ENCODE peak calls at places on chromosomes 16 and 17, in five cellular contexts. W is GM23338; A is NCI-H1436; F is COR-L47; B is stimulated activated naive CD8-positive, alpha-beta T cell treated with anti-CD3 and anti-CD28 coated beads, Interleukin-15, amount 100 ng/mL, for 72 hours. K is an unnamed sample.

GRCh38 chr17:67378444-67379250 is 1.6 kb downstream of the PITPNC1 start:
- DNase-seq in A (peak; percentile 72), B (peak; percentile 90), W (peak; percentile 90), F (peak; percentile 63), K (peak; percentile 72)

GRCh38 chr16:66471696-66472393 is 44.8 kb downstream of the BEAN1 start:
- DNase-seq in F (no peak), B (no peak), A (no peak), W (peak; percentile 45), K (no peak)

GRCh38 chr16:14240216-14240843 is 169.2 kb downstream of the MRTFB start:
- DNase-seq in F (no peak), A (no peak), B (no peak), W (no peak), K (peak; percentile 8)

GRCh38 chr17:81049973-81050551 is 15.1 kb downstream of the BAIAP2 start:
- DNase-seq in A (no peak), B (no peak), F (no peak), W (no peak), K (no peak)

GRCh38 chr16:81446318-81447275 is 2.0 kb downstream of the CMIP start:
- DNase-seq in W (peak; percentile 44), A (no peak), B (peak; percentile 36), F (peak; percentile 63), K (no peak)

GRCh38 chr17:4357030-4357635 is 9.3 kb downstream of the UBE2G1 start:
- DNase-seq in W (no peak), F (no peak), B (no peak), A (no peak), K (no peak)

GRCh38 chr17:66444001-66444400 is 141.6 kb downstream of the PRKCA start:
- DNase-seq in F (no peak), W (no peak), B (no peak), A (no peak), K (no peak)

GRCh38 chr17:29862951-29863350 is 67.1 kb downstream of the SSH2 start:
- DNase-seq in B (no peak), W (no peak), F (no peak), A (no peak), K (no peak)

GRCh38 chr17:43356999-43357398 is 41.8 kb upstream of the ARL4D start:
- DNase-seq in W (no peak), A (no peak), F (no peak), B (no peak), K (peak; percentile 87)

GRCh38 chr16:62882552-62883221 is 846.4 kb upstream of the CDH8 start:
- DNase-seq in A (no peak), W (no peak), B (no peak), F (no peak), K (no peak)

GRCh38 chr17:72614871-72615626 is 477.4 kb downstream of the SLC39A11 start:
- DNase-seq in W (peak; percentile 57), B (no peak), F (no peak), A (no peak), K (peak; percentile 49)

K was measured in cardiac fibroblast.